ENCODE peak calls at places on chromosome 11, in four cellular contexts. One of them, this sample, is unnamed. For H3K4me1, the result is how much of the 10 kb centered on the place peaks cover.

GRCh38 chr11:72958790-72959189 is 144.6 kb downstream of the ATG16L2 start:
- DNase-seq in CD4-positive, alpha-beta memory T cell: no peak
- DNase-seq in NT2/D1: no peak
- DNase-seq in CD8-positive, alpha-beta T cell: no peak
- DNase-seq in this sample: no peak

GRCh38 chr11:74370122-74370521 is 28.1 kb downstream of the PGM2L1 start:
- DNase-seq in CD4-positive, alpha-beta memory T cell: no peak
- DNase-seq in NT2/D1: no peak
- DNase-seq in CD8-positive, alpha-beta T cell: no peak
- DNase-seq in this sample: peak

GRCh38 chr11:70775386-70775785 is 377.1 kb downstream of the CTTN start:
- DNase-seq in CD4-positive, alpha-beta memory T cell: no peak
- DNase-seq in NT2/D1: no peak
- DNase-seq in CD8-positive, alpha-beta T cell: no peak
- DNase-seq in this sample: no peak

GRCh38 chr11:17770917-17771316 is 36.3 kb downstream of the KCNC1 start:
- DNase-seq in CD4-positive, alpha-beta memory T cell: no peak
- DNase-seq in NT2/D1: no peak
- DNase-seq in CD8-positive, alpha-beta T cell: no peak
- DNase-seq in this sample: peak

GRCh38 chr11:14055936-14056335 is 93.4 kb downstream of the SPON1 start:
- DNase-seq in CD4-positive, alpha-beta memory T cell: no peak
- DNase-seq in NT2/D1: no peak
- DNase-seq in CD8-positive, alpha-beta T cell: no peak
- DNase-seq in this sample: no peak

GRCh38 chr11:69775163-69775755 is at the start of gene FGF4:
- DNase-seq in CD4-positive, alpha-beta memory T cell: no peak
- DNase-seq in NT2/D1: no peak
- DNase-seq in CD8-positive, alpha-beta T cell: no peak
- DNase-seq in this sample: no peak

GRCh38 chr11:18785416-18785815 is 6.2 kb downstream of the PTPN5 start:
- DNase-seq in CD4-positive, alpha-beta memory T cell: no peak
- DNase-seq in NT2/D1: no peak
- DNase-seq in CD8-positive, alpha-beta T cell: no peak
- DNase-seq in this sample: peak

GRCh38 chr11:6520265-6520664 is 23.2 kb downstream of the DNHD1 start:
- DNase-seq in CD4-positive, alpha-beta memory T cell: no peak
- DNase-seq in NT2/D1: no peak
- DNase-seq in CD8-positive, alpha-beta T cell: no peak
- DNase-seq in this sample: no peak

GRCh38 chr11:62061356-62062222 is 62.2 kb upstream of the INCENP start:
- DNase-seq in CD4-positive, alpha-beta memory T cell: no peak
- DNase-seq in NT2/D1: no peak
- DNase-seq in CD8-positive, alpha-beta T cell: no peak
- DNase-seq in this sample: no peak

GRCh38 chr11:62554377-62554776 is 7.8 kb upstream of the AHNAK start:
- DNase-seq in CD4-positive, alpha-beta memory T cell: no peak
- DNase-seq in NT2/D1: no peak
- DNase-seq in CD8-positive, alpha-beta T cell: no peak
- DNase-seq in this sample: peak

GRCh38 chr11:34234086-34234740 is 123.6 kb downstream of the ABTB2 start:
- DNase-seq in CD4-positive, alpha-beta memory T cell: peak
- DNase-seq in NT2/D1: peak
- DNase-seq in CD8-positive, alpha-beta T cell: peak
- DNase-seq in this sample: peak

GRCh38 chr11:3669128-3669527 is 2.1 kb downstream of the CHRNA10 start:
- DNase-seq in CD4-positive, alpha-beta memory T cell: no peak
- DNase-seq in NT2/D1: no peak
- DNase-seq in CD8-positive, alpha-beta T cell: no peak
- DNase-seq in this sample: no peak

GRCh38 chr11:3989251-3989650 is 105.3 kb upstream of the RRM1 start:
- DNase-seq in CD4-positive, alpha-beta memory T cell: no peak
- DNase-seq in NT2/D1: no peak
- DNase-seq in CD8-positive, alpha-beta T cell: no peak
- DNase-seq in this sample: no peak

GRCh38 chr11:128291835-128292234 is 295.5 kb downstream of the ETS1 start:
- DNase-seq in CD4-positive, alpha-beta memory T cell: peak
- DNase-seq in NT2/D1: no peak
- DNase-seq in CD8-positive, alpha-beta T cell: peak
- DNase-seq in this sample: no peak

GRCh38 chr11:128494418-128495332 is 92.7 kb downstream of the ETS1 start:
- DNase-seq in CD4-positive, alpha-beta memory T cell: no peak
- DNase-seq in NT2/D1: no peak
- DNase-seq in CD8-positive, alpha-beta T cell: no peak
- DNase-seq in this sample: peak

GRCh38 chr11:33980896-33981295 is 70.6 kb upstream of the CAPRIN1 start:
- DNase-seq in CD4-positive, alpha-beta memory T cell: no peak
- DNase-seq in NT2/D1: no peak
- DNase-seq in CD8-positive, alpha-beta T cell: no peak
- DNase-seq in this sample: no peak

GRCh38 chr11:109864834-109865557 is 228.2 kb upstream of the ZC3H12C start:
- DNase-seq in CD4-positive, alpha-beta memory T cell: no peak
- DNase-seq in NT2/D1: no peak
- DNase-seq in CD8-positive, alpha-beta T cell: no peak
- DNase-seq in this sample: peak

GRCh38 chr11:77073328-77074001 is 6.7 kb downstream of the CAPN5 start:
- DNase-seq in CD4-positive, alpha-beta memory T cell: no peak
- DNase-seq in NT2/D1: no peak
- DNase-seq in CD8-positive, alpha-beta T cell: no peak
- DNase-seq in this sample: peak

GRCh38 chr11:123218451-123218850 is 23.4 kb upstream of the CLMP start:
- DNase-seq in CD4-positive, alpha-beta memory T cell: no peak
- DNase-seq in NT2/D1: no peak
- DNase-seq in CD8-positive, alpha-beta T cell: no peak
- DNase-seq in this sample: no peak

GRCh38 chr11:78605296-78605695 is 30.6 kb upstream of the NARS2 start:
- DNase-seq in CD4-positive, alpha-beta memory T cell: no peak
- DNase-seq in NT2/D1: no peak
- DNase-seq in CD8-positive, alpha-beta T cell: no peak
- DNase-seq in this sample: no peak

DNA sequence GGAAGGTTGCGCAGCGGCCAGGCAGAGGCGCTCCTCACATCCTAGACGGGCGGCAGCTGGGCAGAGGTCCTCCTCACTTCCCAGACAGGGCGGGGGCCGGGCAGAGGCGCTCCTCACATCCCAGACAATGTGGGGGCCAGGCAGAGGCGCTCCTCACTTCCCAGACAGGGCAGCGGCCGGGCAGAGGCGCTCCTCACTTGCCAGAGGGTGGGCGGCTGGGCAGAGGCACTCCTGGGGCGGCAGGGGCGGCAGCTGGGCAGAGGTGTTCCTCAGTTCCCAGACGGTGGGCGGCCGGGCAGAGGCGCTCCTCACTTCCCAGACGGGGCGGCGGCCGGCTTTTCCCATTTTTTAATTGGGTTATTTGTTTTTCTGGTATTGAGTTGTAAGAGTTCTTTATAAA is 20.2 kb upstream of the PTS start:
- DNase-seq in CD4-positive, alpha-beta memory T cell: no peak
- DNase-seq in NT2/D1: no peak
- DNase-seq in CD8-positive, alpha-beta T cell: no peak
- DNase-seq in this sample: no peak
- H3K4me1 ChIP-seq in CD4-positive, alpha-beta memory T cell: under half
- H3K4me1 ChIP-seq in NT2/D1: under half
- H3K4me1 ChIP-seq in CD8-positive, alpha-beta T cell: under half
- H3K4me1 ChIP-seq in this sample: under half

GRCh38 chr11:11534981-11535380 is 86.8 kb downstream of the GALNT18 start:
- DNase-seq in CD4-positive, alpha-beta memory T cell: no peak
- DNase-seq in NT2/D1: no peak
- DNase-seq in CD8-positive, alpha-beta T cell: no peak
- DNase-seq in this sample: no peak
- H3K4me1 ChIP-seq in CD4-positive, alpha-beta memory T cell: under half
- H3K4me1 ChIP-seq in NT2/D1: under half
- H3K4me1 ChIP-seq in CD8-positive, alpha-beta T cell: under half
- H3K4me1 ChIP-seq in this sample: under half

GRCh38 chr11:87263439-87263838 is 225.7 kb downstream of the TMEM135 start:
- DNase-seq in CD4-positive, alpha-beta memory T cell: no peak
- DNase-seq in NT2/D1: no peak
- DNase-seq in CD8-positive, alpha-beta T cell: no peak
- DNase-seq in this sample: no peak
- H3K4me1 ChIP-seq in CD4-positive, alpha-beta memory T cell: under half
- H3K4me1 ChIP-seq in NT2/D1: under half
- H3K4me1 ChIP-seq in CD8-positive, alpha-beta T cell: under half
- H3K4me1 ChIP-seq in this sample: half or more

DNA sequence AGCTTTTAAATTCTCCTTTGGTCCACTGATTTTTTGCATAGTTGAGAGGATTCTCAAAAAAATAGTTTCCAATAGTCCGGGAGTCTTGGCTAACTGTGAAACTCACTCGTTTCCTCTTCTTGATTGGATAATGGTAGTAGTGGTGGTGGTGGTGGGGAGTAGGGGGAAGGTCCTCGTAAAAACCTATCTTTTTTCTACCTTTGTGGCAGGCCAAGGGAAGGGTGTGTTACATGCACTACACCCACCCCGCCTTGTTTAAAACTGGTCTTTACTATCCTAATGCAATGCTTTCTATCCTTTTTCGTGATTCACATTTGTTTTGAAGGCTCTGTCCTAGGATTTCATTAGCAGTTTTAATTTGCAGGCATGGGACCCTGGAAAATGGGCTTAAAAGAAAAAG is 4.8 kb downstream of the TEAD1 start:
- DNase-seq in CD4-positive, alpha-beta memory T cell: no peak
- DNase-seq in NT2/D1: no peak
- DNase-seq in CD8-positive, alpha-beta T cell: no peak
- DNase-seq in this sample: no peak
- H3K4me1 ChIP-seq in CD4-positive, alpha-beta memory T cell: under half
- H3K4me1 ChIP-seq in NT2/D1: under half
- H3K4me1 ChIP-seq in CD8-positive, alpha-beta T cell: under half
- H3K4me1 ChIP-seq in this sample: under half

GRCh38 chr11:65383778-65384177 is 1.3 kb upstream of the SLC25A45 start:
- DNase-seq in CD4-positive, alpha-beta memory T cell: no peak
- DNase-seq in NT2/D1: no peak
- DNase-seq in CD8-positive, alpha-beta T cell: no peak
- DNase-seq in this sample: peak
- H3K4me1 ChIP-seq in CD4-positive, alpha-beta memory T cell: half or more
- H3K4me1 ChIP-seq in NT2/D1: under half
- H3K4me1 ChIP-seq in CD8-positive, alpha-beta T cell: half or more
- H3K4me1 ChIP-seq in this sample: half or more